ENCODE peak calls at places on chromosome 2, in four cellular contexts. X is GM23338, M is PC-9, Y is mammary epithelial cell. F is an unnamed sample.

GRCh38 chr2:70905443-70905842 is 30.3 kb upstream of the ATP6V1B1 start:
- DNase-seq in M (no peak), X (no peak), Y (no peak), F (no peak)

GRCh38 chr2:42962521-42962953 is 170.2 kb upstream of the HAAO start:
- DNase-seq in Y (no peak), M (no peak), X (no peak), F (no peak)

GRCh38 chr2:122634261-122634660 is 878.8 kb downstream of the TSN start:
- DNase-seq in M (no peak), Y (peak; percentile 87), X (no peak), F (no peak)

GRCh38 chr2:42792583-42793313 is at the start of gene HAAO:
- DNase-seq in Y (no peak), X (peak; percentile 83), M (no peak), F (no peak)

GRCh38 chr2:75003773-75004172 is 45.3 kb downstream of the POLE4 start:
- DNase-seq in X (no peak), M (no peak), Y (no peak), F (no peak)

GRCh38 chr2:189763908-189764661 is 1.5 kb upstream of the OSGEPL1 start:
- DNase-seq in X (peak; percentile 7), Y (no peak), M (no peak), F (no peak)

GRCh38 chr2:190069936-190070696 is 7.6 kb upstream of the MSTN start:
- DNase-seq in M (no peak), Y (peak; percentile 32), X (peak; percentile 68), F (peak; percentile 71)

GRCh38 chr2:132729572-132729971 is 59.6 kb upstream of the LYPD1 start:
- DNase-seq in M (no peak), Y (no peak), X (no peak), F (no peak)

GRCh38 chr2:239227661-239228371 is 173.0 kb downstream of the HDAC4 start:
- DNase-seq in X (no peak), Y (no peak), M (no peak), F (no peak)

GRCh38 chr2:133871810-133872209 is 303.5 kb upstream of the NCKAP5 start:
- DNase-seq in Y (no peak), X (no peak), M (no peak), F (no peak)

DNA sequence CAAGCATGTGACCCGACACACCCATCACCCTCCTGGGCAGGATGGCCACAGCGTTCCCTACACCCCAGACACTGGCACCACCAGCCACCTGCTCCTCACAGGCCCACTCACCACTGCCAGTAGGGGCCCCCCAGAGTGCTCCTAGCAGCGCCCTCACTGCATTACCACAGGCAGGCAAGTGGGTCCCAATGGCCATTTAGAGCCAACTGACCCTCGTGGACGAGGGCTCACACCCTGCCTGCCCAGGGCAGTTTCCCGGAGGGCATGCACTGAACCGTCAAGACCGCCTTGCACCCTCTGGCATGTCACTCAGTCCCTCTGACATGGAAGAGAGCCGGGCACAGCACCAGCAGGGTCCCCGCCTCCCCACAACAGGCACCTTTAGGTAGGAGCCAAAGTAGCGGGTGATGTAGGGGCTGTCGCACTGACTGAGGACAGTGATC is 7.3 kb downstream of the STK25 start:
- DNase-seq in Y (no peak), M (no peak), X (no peak), F (no peak)
- H3K36me3 ChIP-seq in Y (peaks cover 12% of the 10 kb centered on the region), M (peaks cover 8% of the 10 kb centered on the region), X (no peaks in the 10 kb centered on the region), F (peaks cover 16% of the 10 kb centered on the region)

GRCh38 chr2:120446236-120447121 is 100.5 kb downstream of the INHBB start:
- DNase-seq in M (no peak), Y (no peak), X (no peak), F (no peak)
- H3K36me3 ChIP-seq in M (no peaks in the 10 kb centered on the region), Y (no peaks in the 10 kb centered on the region), X (no peaks in the 10 kb centered on the region), F (no peaks in the 10 kb centered on the region)

GRCh38 chr2:216144857-216145256 is 35.7 kb downstream of the XRCC5 start:
- DNase-seq in M (no peak), Y (no peak), X (no peak), F (no peak)
- H3K36me3 ChIP-seq in M (peaks cover 84% of the 10 kb centered on the region), Y (peaks cover 41% of the 10 kb centered on the region), X (peaks cover 81% of the 10 kb centered on the region), F (peaks cover 77% of the 10 kb centered on the region)

GRCh38 chr2:241500016-241500415 is 8.4 kb downstream of the STK25 start:
- DNase-seq in X (no peak), M (no peak), Y (no peak), F (no peak)

GRCh38 chr2:241500431-241500975 is 7.9 kb downstream of the STK25 start:
- DNase-seq in M (no peak), X (no peak), Y (no peak), F (no peak)

GRCh38 chr2:241498115-241499070 is 10.0 kb downstream of the STK25 start:
- DNase-seq in M (no peak), X (no peak), Y (no peak), F (no peak)

GRCh38 chr2:241496904-241497877 is 11.2 kb downstream of the STK25 start:
- DNase-seq in M (no peak), X (no peak), Y (no peak), F (no peak)

DNA sequence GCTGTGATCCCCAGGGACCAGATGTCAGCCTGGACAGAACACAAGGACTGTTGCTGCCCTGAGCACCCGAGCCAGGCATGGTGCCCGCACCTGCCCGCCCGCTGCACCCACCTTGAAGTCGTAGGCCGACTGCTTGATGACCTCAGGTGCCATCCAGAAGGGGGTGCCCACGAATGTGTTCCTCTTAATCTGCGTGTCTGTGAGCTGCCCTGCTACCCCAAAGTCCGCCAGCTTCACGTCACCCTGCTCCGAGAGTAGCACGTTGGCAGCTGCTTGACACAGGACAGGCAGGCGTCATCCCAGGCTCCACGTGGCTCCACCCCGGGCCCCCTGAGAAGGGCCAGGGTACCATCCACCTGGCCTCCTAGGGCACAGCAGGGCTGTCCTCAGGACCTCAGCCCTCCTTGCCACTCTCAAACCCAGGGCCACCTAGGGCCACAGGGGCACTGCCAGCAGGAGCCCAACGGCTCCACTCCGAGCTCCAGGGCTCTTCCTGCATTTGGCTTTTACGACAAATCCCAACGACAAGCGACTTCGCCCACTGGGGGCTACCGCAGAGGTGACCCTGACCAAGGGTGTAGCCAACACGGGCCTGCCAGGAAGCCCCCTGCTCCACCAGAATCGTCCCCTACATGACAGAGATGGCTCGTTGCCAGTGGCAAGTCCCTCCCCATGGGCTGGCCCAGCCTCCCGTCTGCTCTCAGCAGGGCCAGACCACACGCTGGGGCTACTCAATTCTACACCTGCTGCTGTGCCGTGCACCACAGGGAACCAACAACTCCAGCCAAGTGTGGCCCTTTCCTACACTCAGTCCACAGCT is 9.0 kb downstream of the STK25 start:
- DNase-seq in X (no peak), M (no peak), Y (no peak), F (no peak)
- H3K36me3 ChIP-seq in X (no peaks in the 10 kb centered on the region), M (peaks cover 3% of the 10 kb centered on the region), Y (peaks cover 12% of the 10 kb centered on the region), F (peaks cover 20% of the 10 kb centered on the region)

GRCh38 chr2:37675006-37675405 is 3.6 kb upstream of the CDC42EP3 start:
- DNase-seq in M (no peak), X (no peak), Y (no peak), F (no peak)
- H3K36me3 ChIP-seq in M (no peaks in the 10 kb centered on the region), X (no peaks in the 10 kb centered on the region), Y (no peaks in the 10 kb centered on the region), F (no peaks in the 10 kb centered on the region)